ENCODE peak calls at places on chromosome 4, in six cellular contexts. R is activated CD4-positive, CD25-positive, alpha-beta regulatory T cell; M is activated CD8-positive, alpha-beta memory T cell treated with anti-CD3 and anti-CD28 coated beads, Interleukin-2, amount 50 U/mL, for 4 hours; V is fibroblast of mammary gland; P is ascending aorta; X is NB4. F is an unnamed sample.

GRCh38 chr4:18128241-18128640 is 106.7 kb upstream of the LCORL start:
- DNase-seq in R (no peak), M (no peak), V (no peak), P (no peak), X (no peak), F (no peak)

GRCh38 chr4:169270810-169271691 is at the start of gene SH3RF1:
- DNase-seq in R (no peak), M (no peak), V (peak; percentile 72), P (peak; percentile 63), X (peak; percentile 74), F (no peak)

GRCh38 chr4:181536753-181537434 is 706.3 kb upstream of the TENM3 start:
- DNase-seq in R (no peak), M (no peak), V (no peak), P (no peak), X (no peak), F (no peak)

GRCh38 chr4:147157860-147158701 is 212.4 kb upstream of the TTC29 start:
- DNase-seq in R (no peak), M (no peak), V (peak; percentile 14), P (no peak), X (no peak), F (no peak)

GRCh38 chr4:8819019-8819418 is 52.6 kb downstream of the HMX1 start:
- DNase-seq in R (no peak), M (no peak), V (no peak), P (no peak), X (no peak), F (no peak)

GRCh38 chr4:147578057-147578476 is 39.1 kb upstream of the TMEM184C start:
- DNase-seq in R (no peak), M (no peak), V (peak; percentile 91), P (no peak), X (no peak), F (no peak)

GRCh38 chr4:140135529-140136021 is 18.4 kb downstream of the MAML3 start:
- DNase-seq in R (no peak), M (no peak), V (peak; percentile 42), P (no peak), X (no peak), F (no peak)

GRCh38 chr4:136009258-136009832 is 1522.9 kb downstream of the PCDH18 start:
- DNase-seq in R (no peak), M (no peak), V (no peak), P (no peak), X (no peak), F (no peak)

GRCh38 chr4:40214038-40214437 is 17.2 kb downstream of the RHOH start:
- DNase-seq in R (no peak), M (no peak), V (no peak), P (no peak), X (no peak), F (no peak)

F was measured in NAMALWA.